ENCODE peak calls at places on chromosomes 16 and 17, in five cellular contexts. One of them, this sample, is unnamed.
A peak's percentile ranks its signal among the peaks of the same experiment; 100 is the strongest.

GRCh38 chr17:39738568-39738901 is 797 bp downstream of the GRB7 start:
- DNase-seq in NCI-H2081 treated with DMSO at 0.1 percent for 48 hours: no peak
- DNase-seq in heart right ventricle: no peak
- DNase-seq in fibroblast of lung: no peak
- DNase-seq in nucleus accumbens: no peak
- DNase-seq in this sample: peak; percentile 63

GRCh38 chr17:63405741-63406261 is 40.3 kb downstream of the CYB561 start:
- DNase-seq in fibroblast of lung: peak; percentile 85
- DNase-seq in heart right ventricle: no peak
- DNase-seq in NCI-H2081 treated with DMSO at 0.1 percent for 48 hours: no peak
- DNase-seq in nucleus accumbens: no peak
- DNase-seq in this sample: no peak

GRCh38 chr17:66953661-66954060 is 10.8 kb upstream of the CACNG4 start:
- DNase-seq in fibroblast of lung: no peak
- DNase-seq in heart right ventricle: no peak
- DNase-seq in nucleus accumbens: peak; percentile 24
- DNase-seq in NCI-H2081 treated with DMSO at 0.1 percent for 48 hours: no peak
- DNase-seq in this sample: no peak

GRCh38 chr16:82037666-82038065 is 2.6 kb downstream of the HSD17B2 start:
- DNase-seq in NCI-H2081 treated with DMSO at 0.1 percent for 48 hours: no peak
- DNase-seq in heart right ventricle: no peak
- DNase-seq in fibroblast of lung: no peak
- DNase-seq in nucleus accumbens: no peak
- DNase-seq in this sample: no peak

GRCh38 chr16:49075709-49076108 is 205.9 kb downstream of the CBLN1 start:
- DNase-seq in nucleus accumbens: no peak
- DNase-seq in fibroblast of lung: no peak
- DNase-seq in heart right ventricle: no peak
- DNase-seq in NCI-H2081 treated with DMSO at 0.1 percent for 48 hours: no peak
- DNase-seq in this sample: no peak

GRCh38 chr16:31008154-31008950 is 2.1 kb downstream of the STX1B start:
- DNase-seq in fibroblast of lung: peak; percentile 94
- DNase-seq in NCI-H2081 treated with DMSO at 0.1 percent for 48 hours: no peak
- DNase-seq in nucleus accumbens: no peak
- DNase-seq in heart right ventricle: no peak
- DNase-seq in this sample: no peak

GRCh38 chr17:50209472-50210248 is 8.2 kb upstream of the COL1A1 start:
- DNase-seq in fibroblast of lung: peak; percentile 100
- DNase-seq in NCI-H2081 treated with DMSO at 0.1 percent for 48 hours: no peak
- DNase-seq in nucleus accumbens: no peak
- DNase-seq in heart right ventricle: peak; percentile 89
- DNase-seq in this sample: no peak

GRCh38 chr17:46944931-46945330 is 22.0 kb downstream of the GOSR2 start:
- DNase-seq in fibroblast of lung: no peak
- DNase-seq in heart right ventricle: no peak
- DNase-seq in NCI-H2081 treated with DMSO at 0.1 percent for 48 hours: no peak
- DNase-seq in nucleus accumbens: no peak
- DNase-seq in this sample: no peak

GRCh38 chr17:81962499-81963441 is 1.8 kb upstream of the NOTUM start:
- DNase-seq in NCI-H2081 treated with DMSO at 0.1 percent for 48 hours: no peak
- DNase-seq in fibroblast of lung: no peak
- DNase-seq in nucleus accumbens: no peak
- DNase-seq in heart right ventricle: no peak
- DNase-seq in this sample: no peak

GRCh38 chr16:88348377-88349152 is 34.2 kb upstream of the ZNF469 start:
- DNase-seq in nucleus accumbens: no peak
- DNase-seq in NCI-H2081 treated with DMSO at 0.1 percent for 48 hours: no peak
- DNase-seq in fibroblast of lung: no peak
- DNase-seq in heart right ventricle: no peak
- DNase-seq in this sample: no peak

GRCh38 chr16:1509307-1510221 is 16.4 kb downstream of the TELO2 start:
- DNase-seq in heart right ventricle: peak; percentile 74
- DNase-seq in NCI-H2081 treated with DMSO at 0.1 percent for 48 hours: no peak
- DNase-seq in nucleus accumbens: no peak
- DNase-seq in fibroblast of lung: no peak
- DNase-seq in this sample: no peak

GRCh38 chr16:81201267-81201666 is 37.2 kb upstream of the BCO1 start:
- DNase-seq in fibroblast of lung: no peak
- DNase-seq in nucleus accumbens: peak; percentile 14
- DNase-seq in NCI-H2081 treated with DMSO at 0.1 percent for 48 hours: no peak
- DNase-seq in heart right ventricle: no peak
- DNase-seq in this sample: no peak

GRCh38 chr16:4370570-4371480 is 823 bp upstream of the VASN start:
- DNase-seq in heart right ventricle: peak; percentile 82
- DNase-seq in NCI-H2081 treated with DMSO at 0.1 percent for 48 hours: no peak
- DNase-seq in fibroblast of lung: peak; percentile 89
- DNase-seq in nucleus accumbens: peak; percentile 32
- DNase-seq in this sample: no peak

GRCh38 chr16:78227855-78228254 is 128.4 kb downstream of the WWOX start:
- DNase-seq in fibroblast of lung: no peak
- DNase-seq in NCI-H2081 treated with DMSO at 0.1 percent for 48 hours: no peak
- DNase-seq in heart right ventricle: no peak
- DNase-seq in nucleus accumbens: no peak
- DNase-seq in this sample: no peak

GRCh38 chr17:70313450-70313849 is 144.1 kb downstream of the KCNJ2 start:
- DNase-seq in nucleus accumbens: no peak
- DNase-seq in fibroblast of lung: peak; percentile 88
- DNase-seq in heart right ventricle: no peak
- DNase-seq in NCI-H2081 treated with DMSO at 0.1 percent for 48 hours: no peak
- DNase-seq in this sample: no peak

GRCh38 chr17:73635101-73635767 is 9.0 kb downstream of the SDK2 start:
- DNase-seq in nucleus accumbens: no peak
- DNase-seq in fibroblast of lung: no peak
- DNase-seq in heart right ventricle: no peak
- DNase-seq in NCI-H2081 treated with DMSO at 0.1 percent for 48 hours: no peak
- DNase-seq in this sample: no peak

GRCh38 chr17:57115377-57115776 is 30.3 kb downstream of the AKAP1 start:
- DNase-seq in nucleus accumbens: no peak
- DNase-seq in NCI-H2081 treated with DMSO at 0.1 percent for 48 hours: no peak
- DNase-seq in fibroblast of lung: no peak
- DNase-seq in heart right ventricle: no peak
- DNase-seq in this sample: no peak

GRCh38 chr17:66652840-66653507 is 181.9 kb upstream of the CACNG5 start:
- DNase-seq in fibroblast of lung: peak; percentile 53
- DNase-seq in heart right ventricle: no peak
- DNase-seq in nucleus accumbens: no peak
- DNase-seq in NCI-H2081 treated with DMSO at 0.1 percent for 48 hours: no peak
- DNase-seq in this sample: no peak

GRCh38 chr16:64974381-64974780 is 147.5 kb downstream of the CDH11 start:
- DNase-seq in heart right ventricle: no peak
- DNase-seq in fibroblast of lung: no peak
- DNase-seq in nucleus accumbens: no peak
- DNase-seq in NCI-H2081 treated with DMSO at 0.1 percent for 48 hours: no peak
- DNase-seq in this sample: no peak

GRCh38 chr17:80509311-80509710 is 32.9 kb upstream of the NPTX1 start:
- DNase-seq in fibroblast of lung: no peak
- DNase-seq in heart right ventricle: no peak
- DNase-seq in NCI-H2081 treated with DMSO at 0.1 percent for 48 hours: no peak
- DNase-seq in nucleus accumbens: no peak
- DNase-seq in this sample: no peak

GRCh38 chr17:31489295-31490018 is 98.0 kb downstream of the RAB11FIP4 start:
- DNase-seq in NCI-H2081 treated with DMSO at 0.1 percent for 48 hours: no peak
- DNase-seq in heart right ventricle: no peak
- DNase-seq in fibroblast of lung: no peak
- DNase-seq in nucleus accumbens: no peak
- DNase-seq in this sample: no peak

GRCh38 chr17:81067331-81067730 is 32.4 kb downstream of the BAIAP2 start:
- DNase-seq in nucleus accumbens: no peak
- DNase-seq in NCI-H2081 treated with DMSO at 0.1 percent for 48 hours: no peak
- DNase-seq in fibroblast of lung: peak; percentile 33
- DNase-seq in heart right ventricle: no peak
- DNase-seq in this sample: no peak

GRCh38 chr17:74211141-74211928 is 2.0 kb upstream of the TTYH2 start:
- DNase-seq in NCI-H2081 treated with DMSO at 0.1 percent for 48 hours: no peak
- DNase-seq in nucleus accumbens: no peak
- DNase-seq in fibroblast of lung: peak; percentile 37
- DNase-seq in heart right ventricle: no peak
- DNase-seq in this sample: no peak

GRCh38 chr17:44024271-44024663 is 9.5 kb upstream of the TMEM101 start:
- DNase-seq in heart right ventricle: no peak
- DNase-seq in fibroblast of lung: no peak
- DNase-seq in nucleus accumbens: no peak
- DNase-seq in NCI-H2081 treated with DMSO at 0.1 percent for 48 hours: peak; percentile 96
- DNase-seq in this sample: no peak

GRCh38 chr17:76670708-76671122 is 27.2 kb upstream of the ST6GALNAC1 start:
- DNase-seq in NCI-H2081 treated with DMSO at 0.1 percent for 48 hours: no peak
- DNase-seq in fibroblast of lung: no peak
- DNase-seq in nucleus accumbens: no peak
- DNase-seq in heart right ventricle: no peak
- DNase-seq in this sample: no peak

GRCh38 chr17:64259922-64260321 is 3.1 kb downstream of the TEX2 start:
- DNase-seq in NCI-H2081 treated with DMSO at 0.1 percent for 48 hours: no peak
- DNase-seq in heart right ventricle: no peak
- DNase-seq in nucleus accumbens: no peak
- DNase-seq in fibroblast of lung: peak; percentile 74
- DNase-seq in this sample: no peak

GRCh38 chr16:86975445-86975844 is 341.7 kb downstream of the C16orf95 start:
- DNase-seq in fibroblast of lung: peak; percentile 98
- DNase-seq in NCI-H2081 treated with DMSO at 0.1 percent for 48 hours: no peak
- DNase-seq in nucleus accumbens: no peak
- DNase-seq in heart right ventricle: no peak
- DNase-seq in this sample: no peak

GRCh38 chr16:19359556-19359955 is 58.1 kb upstream of the TMC5 start:
- DNase-seq in NCI-H2081 treated with DMSO at 0.1 percent for 48 hours: no peak
- DNase-seq in fibroblast of lung: no peak
- DNase-seq in nucleus accumbens: no peak
- DNase-seq in heart right ventricle: no peak
- DNase-seq in this sample: no peak

GRCh38 chr16:86073763-86074493 is 175.0 kb downstream of the IRF8 start:
- DNase-seq in fibroblast of lung: no peak
- DNase-seq in NCI-H2081 treated with DMSO at 0.1 percent for 48 hours: no peak
- DNase-seq in heart right ventricle: no peak
- DNase-seq in nucleus accumbens: no peak
- DNase-seq in this sample: no peak

GRCh38 chr16:53428681-53429080 is 5.6 kb upstream of the RBL2 start:
- DNase-seq in heart right ventricle: no peak
- DNase-seq in fibroblast of lung: no peak
- DNase-seq in NCI-H2081 treated with DMSO at 0.1 percent for 48 hours: no peak
- DNase-seq in nucleus accumbens: no peak
- DNase-seq in this sample: no peak

GRCh38 chr17:73293480-73293911 is 18.3 kb downstream of the CDC42EP4 start:
- DNase-seq in fibroblast of lung: peak; percentile 86
- DNase-seq in nucleus accumbens: no peak
- DNase-seq in NCI-H2081 treated with DMSO at 0.1 percent for 48 hours: no peak
- DNase-seq in heart right ventricle: peak; percentile 59
- DNase-seq in this sample: no peak

GRCh38 chr16:85891776-85892166 is 7.2 kb upstream of the IRF8 start:
- DNase-seq in nucleus accumbens: no peak
- DNase-seq in heart right ventricle: no peak
- DNase-seq in fibroblast of lung: no peak
- DNase-seq in NCI-H2081 treated with DMSO at 0.1 percent for 48 hours: no peak
- DNase-seq in this sample: no peak

GRCh38 chr17:6573982-6574688 is 17.8 kb upstream of the PITPNM3 start:
- DNase-seq in nucleus accumbens: no peak
- DNase-seq in heart right ventricle: no peak
- DNase-seq in NCI-H2081 treated with DMSO at 0.1 percent for 48 hours: no peak
- DNase-seq in fibroblast of lung: no peak
- DNase-seq in this sample: no peak

GRCh38 chr16:85615014-85615851 is 2.1 kb downstream of the GSE1 start:
- DNase-seq in heart right ventricle: peak; percentile 43
- DNase-seq in nucleus accumbens: no peak
- DNase-seq in fibroblast of lung: no peak
- DNase-seq in NCI-H2081 treated with DMSO at 0.1 percent for 48 hours: no peak
- DNase-seq in this sample: no peak

GRCh38 chr17:29150191-29150590 is 30.0 kb downstream of the MYO18A start:
- DNase-seq in NCI-H2081 treated with DMSO at 0.1 percent for 48 hours: no peak
- DNase-seq in nucleus accumbens: no peak
- DNase-seq in fibroblast of lung: no peak
- DNase-seq in heart right ventricle: no peak
- DNase-seq in this sample: no peak

GRCh38 chr17:28267720-28268609 is 51.0 kb upstream of the TMEM97 start:
- DNase-seq in NCI-H2081 treated with DMSO at 0.1 percent for 48 hours: no peak
- DNase-seq in fibroblast of lung: no peak
- DNase-seq in nucleus accumbens: no peak
- DNase-seq in heart right ventricle: no peak
- DNase-seq in this sample: no peak

GRCh38 chr17:37488009-37488604 is 1.6 kb upstream of the DUSP14 start:
- DNase-seq in fibroblast of lung: peak; percentile 98
- DNase-seq in heart right ventricle: peak; percentile 38
- DNase-seq in nucleus accumbens: no peak
- DNase-seq in NCI-H2081 treated with DMSO at 0.1 percent for 48 hours: no peak
- DNase-seq in this sample: no peak

GRCh38 chr17:47207143-47208067 is 1.7 kb upstream of the MYL4 start:
- DNase-seq in heart right ventricle: no peak
- DNase-seq in NCI-H2081 treated with DMSO at 0.1 percent for 48 hours: no peak
- DNase-seq in fibroblast of lung: no peak
- DNase-seq in nucleus accumbens: no peak
- DNase-seq in this sample: no peak